ENCODE peak calls at places on chromosomes 1 and 21, in eight cellular contexts. R, U, Q, L, G, K, P and C are unnamed samples.

GRCh38 chr1:28955930-28956552 is 41.7 kb downstream of the EPB41 start:
- DNase-seq in L (no peak), U (peak; percentile 47), G (no peak), R (no peak), P (no peak), Q (no peak), K (no peak), C (no peak)

GRCh38 chr1:37602750-37603694 is 7.3 kb upstream of the GNL2 start:
- DNase-seq in R (no peak), L (peak; percentile 31), K (no peak), U (peak; percentile 16), G (peak; percentile 29), P (no peak), Q (no peak), C (no peak)

GRCh38 chr21:32021319-32022027 is 148.7 kb downstream of the HUNK start:
- DNase-seq in G (no peak), L (peak; percentile 83), P (no peak), U (no peak), K (no peak), R (peak; percentile 27), Q (peak; percentile 92), C (no peak)

GRCh38 chr1:236608930-236609726 is 4.8 kb upstream of the HEATR1 start:
- DNase-seq in L (peak; percentile 74), G (peak; percentile 73), Q (peak; percentile 42), K (no peak), U (peak; percentile 35), P (no peak), R (peak; percentile 37), C (no peak)

GRCh38 chr1:47651311-47652089 is 213.7 kb downstream of the FOXD2 start:
- DNase-seq in L (no peak), G (no peak), R (peak; percentile 11), K (no peak), P (peak; percentile 71), U (no peak), Q (peak; percentile 11), C (no peak)

GRCh38 chr1:161989801-161990200 is 33.9 kb downstream of the OLFML2B start:
- DNase-seq in P (no peak), Q (no peak), G (no peak), K (no peak), R (no peak), U (no peak), L (no peak), C (no peak)

GRCh38 chr21:42969193-42969600 is 5.2 kb upstream of the PKNOX1 start:
- DNase-seq in G (no peak), L (no peak), Q (no peak), U (no peak), R (no peak), P (no peak), K (no peak), C (no peak)

GRCh38 chr1:28927442-28928305 is 13.3 kb downstream of the EPB41 start:
- DNase-seq in U (peak; percentile 59), K (no peak), R (no peak), G (no peak), P (no peak), L (no peak), Q (no peak), C (no peak)

GRCh38 chr21:35578350-35578782 is 482.0 kb downstream of the SETD4 start:
- DNase-seq in L (no peak), P (no peak), K (no peak), Q (no peak), G (no peak), U (peak; percentile 93), R (no peak), C (no peak)

GRCh38 chr1:105100102-105100501 is 1350.4 kb downstream of the AMY1C start:
- DNase-seq in K (no peak), P (no peak), L (no peak), U (no peak), Q (no peak), R (no peak), G (no peak), C (no peak)

GRCh38 chr1:244165701-244166100 is 114.6 kb downstream of the ZBTB18 start:
- DNase-seq in U (peak; percentile 37), P (no peak), G (no peak), L (no peak), Q (no peak), K (no peak), R (no peak), C (no peak)

GRCh38 chr1:209655832-209656231 is 3.6 kb upstream of the LAMB3 start:
- DNase-seq in G (no peak), K (no peak), Q (peak; percentile 61), P (no peak), L (peak; percentile 86), U (no peak), R (no peak), C (no peak)

GRCh38 chr1:209655412-209655811 is 3.2 kb upstream of the LAMB3 start:
- DNase-seq in P (no peak), Q (no peak), U (no peak), R (no peak), G (no peak), K (no peak), L (no peak), C (no peak)

GRCh38 chr1:209657918-209658317 is 5.7 kb upstream of the LAMB3 start:
- DNase-seq in L (no peak), G (no peak), R (no peak), K (no peak), U (no peak), Q (no peak), P (no peak), C (no peak)

GRCh38 chr1:209659909-209660308 is 7.7 kb upstream of the LAMB3 start:
- DNase-seq in G (no peak), P (no peak), Q (no peak), R (no peak), L (no peak), U (peak; percentile 46), K (no peak), C (no peak)

GRCh38 chr1:209657140-209657879 is 5.1 kb upstream of the LAMB3 start:
- DNase-seq in K (no peak), P (no peak), G (no peak), L (no peak), Q (no peak), U (no peak), R (peak; percentile 71), C (no peak)
- TF ChIP-seq POLR2A in K (no peak), P (no peak), G (no peak), L (no peak), Q (no peak), U (no peak), R (no peak), C (no peak)

GRCh38 chr1:6795661-6796060 is 10.4 kb downstream of the CAMTA1 start:
- DNase-seq in G (peak; percentile 58), R (no peak), P (no peak), K (no peak), Q (no peak), L (no peak), U (peak; percentile 97), C (no peak)
- H3K27ac ChIP-seq in G (peak overlapping the region; percentile 91), R (no peak overlapping the region), P (no peak overlapping the region), K (no peak overlapping the region), Q (peak overlapping the region; percentile 10), L (no peak overlapping the region), U (peak overlapping the region; percentile 98), C (no peak overlapping the region)

GRCh38 chr1:66938618-66939017 is 13.8 kb downstream of the MIER1 start:
- DNase-seq in L (no peak), Q (no peak), R (no peak), P (no peak), U (peak; percentile 45), G (no peak), K (no peak), C (no peak)
- TF ChIP-seq POLR2A in L (no peak), Q (no peak), R (no peak), P (no peak), U (no peak), G (no peak), K (no peak), C (no peak)

GRCh38 chr1:96183928-96184327 is 537.7 kb upstream of the PTBP2 start:
- DNase-seq in Q (no peak), L (no peak), K (no peak), G (no peak), P (no peak), R (no peak), U (no peak), C (no peak)
- H3K27ac ChIP-seq in Q (no peak overlapping the region), L (no peak overlapping the region), K (no peak overlapping the region), G (no peak overlapping the region), P (no peak overlapping the region), R (no peak overlapping the region), U (no peak overlapping the region), C (no peak overlapping the region)

GRCh38 chr1:234712891-234713305 is 102.9 kb upstream of the IRF2BP2 start:
- DNase-seq in L (no peak), U (no peak), K (no peak), G (no peak), Q (no peak), P (no peak), R (no peak), C (no peak)
- TF ChIP-seq POLR2A in L (no peak), U (no peak), K (no peak), G (no peak), Q (no peak), P (no peak), R (no peak), C (no peak)

GRCh38 chr1:3471356-3472087 is 17.1 kb downstream of the ARHGEF16 start:
- DNase-seq in P (no peak), R (no peak), K (no peak), U (peak; percentile 53), L (no peak), G (peak; percentile 52), Q (no peak), C (no peak)
- H3K27ac ChIP-seq in P (no peak overlapping the region), R (no peak overlapping the region), K (peak overlapping the region; percentile 69), U (no peak overlapping the region), L (no peak overlapping the region), G (peak overlapping the region; percentile 85), Q (no peak overlapping the region), C (peak overlapping the region; percentile 44)